ENCODE peak calls at places on chromosomes 4 and X, in ten cellular contexts. One of them, this sample, is unnamed.

GRCh38 chr4:176193898-176194297 is 1.5 kb downstream of the SPATA4 start:
- DNase-seq in left lung: no peak
- DNase-seq in PC-3: peak
- DNase-seq in uterus: no peak
- DNase-seq in neural progenitor cell: no peak
- DNase-seq in upper lobe of left lung: no peak
- DNase-seq in K562: no peak
- DNase-seq in AG10803: peak
- DNase-seq in fibroblast of lung: peak
- DNase-seq in tibial nerve: no peak
- DNase-seq in this sample: peak

GRCh38 chr4:77432702-77433101 is 172.9 kb upstream of the CXCL13 start:
- DNase-seq in left lung: no peak
- DNase-seq in PC-3: peak
- DNase-seq in uterus: no peak
- DNase-seq in neural progenitor cell: peak
- DNase-seq in upper lobe of left lung: no peak
- DNase-seq in K562: no peak
- DNase-seq in AG10803: no peak
- DNase-seq in fibroblast of lung: no peak
- DNase-seq in tibial nerve: no peak
- DNase-seq in this sample: no peak

GRCh38 chr4:184444953-184445309 is 29.4 kb downstream of the IRF2 start:
- DNase-seq in left lung: no peak
- DNase-seq in PC-3: no peak
- DNase-seq in uterus: no peak
- DNase-seq in neural progenitor cell: no peak
- DNase-seq in upper lobe of left lung: no peak
- DNase-seq in K562: no peak
- DNase-seq in AG10803: no peak
- DNase-seq in fibroblast of lung: no peak
- DNase-seq in tibial nerve: no peak
- DNase-seq in this sample: no peak

GRCh38 chrX:5278908-5279307 is 949.8 kb downstream of the NLGN4X start:
- DNase-seq in left lung: no peak
- DNase-seq in PC-3: no peak
- DNase-seq in uterus: no peak
- DNase-seq in neural progenitor cell: no peak
- DNase-seq in upper lobe of left lung: no peak
- DNase-seq in K562: no peak
- DNase-seq in AG10803: no peak
- DNase-seq in fibroblast of lung: no peak
- DNase-seq in tibial nerve: no peak
- DNase-seq in this sample: no peak

GRCh38 chr4:62709618-62710252 is 1509.6 kb downstream of the ADGRL3 start:
- DNase-seq in left lung: no peak
- DNase-seq in PC-3: peak
- DNase-seq in uterus: no peak
- DNase-seq in neural progenitor cell: peak
- DNase-seq in upper lobe of left lung: no peak
- DNase-seq in K562: peak
- DNase-seq in AG10803: no peak
- DNase-seq in fibroblast of lung: peak
- DNase-seq in tibial nerve: no peak
- DNase-seq in this sample: peak

GRCh38 chr4:20287246-20287645 is 35.5 kb downstream of the SLIT2 start:
- DNase-seq in left lung: no peak
- DNase-seq in PC-3: no peak
- DNase-seq in uterus: no peak
- DNase-seq in neural progenitor cell: no peak
- DNase-seq in upper lobe of left lung: no peak
- DNase-seq in K562: no peak
- DNase-seq in AG10803: no peak
- DNase-seq in fibroblast of lung: no peak
- DNase-seq in tibial nerve: no peak
- DNase-seq in this sample: no peak

GRCh38 chr4:75126058-75126457 is 193.1 kb downstream of the PARM1 start:
- DNase-seq in left lung: no peak
- DNase-seq in PC-3: no peak
- DNase-seq in uterus: no peak
- DNase-seq in neural progenitor cell: no peak
- DNase-seq in upper lobe of left lung: no peak
- DNase-seq in K562: no peak
- DNase-seq in AG10803: no peak
- DNase-seq in fibroblast of lung: no peak
- DNase-seq in tibial nerve: no peak
- DNase-seq in this sample: no peak

GRCh38 chrX:43655961-43656494 is at the start of gene MAOA:
- DNase-seq in left lung: peak
- DNase-seq in PC-3: peak
- DNase-seq in uterus: peak
- DNase-seq in neural progenitor cell: peak
- DNase-seq in upper lobe of left lung: peak
- DNase-seq in K562: no peak
- DNase-seq in AG10803: no peak
- DNase-seq in fibroblast of lung: peak
- DNase-seq in tibial nerve: peak
- DNase-seq in this sample: peak

DNA sequence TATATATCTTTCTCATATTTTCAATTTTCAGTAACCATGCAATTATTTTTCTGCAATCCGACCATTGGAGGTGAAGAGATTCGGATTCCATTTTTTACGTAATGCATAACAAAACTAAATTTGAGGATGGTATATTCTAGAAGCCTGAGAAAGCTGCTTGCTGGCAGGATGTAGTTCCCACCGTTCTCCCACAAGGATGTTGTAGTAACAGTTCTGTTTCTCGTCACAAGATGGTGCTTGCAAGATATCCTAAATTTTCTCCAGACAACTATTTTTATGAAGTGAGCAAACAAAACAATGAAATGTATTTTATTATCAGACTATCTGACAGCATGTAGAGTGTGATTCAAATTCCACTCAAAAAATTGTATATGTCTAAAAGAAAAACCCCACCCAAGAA is 10.7 kb downstream of the PWWP3B start:
- DNase-seq in left lung: no peak
- DNase-seq in PC-3: peak
- DNase-seq in uterus: no peak
- DNase-seq in neural progenitor cell: no peak
- DNase-seq in upper lobe of left lung: no peak
- DNase-seq in K562: no peak
- DNase-seq in AG10803: no peak
- DNase-seq in fibroblast of lung: no peak
- DNase-seq in tibial nerve: no peak
- DNase-seq in this sample: peak
- TF ChIP-seq CTCF in left lung: no peak
- TF ChIP-seq CTCF in PC-3: peak
- TF ChIP-seq CTCF in uterus: no peak
- TF ChIP-seq CTCF in neural progenitor cell: no peak
- TF ChIP-seq CTCF in upper lobe of left lung: no peak
- TF ChIP-seq CTCF in K562: no peak
- TF ChIP-seq CTCF in AG10803: no peak
- TF ChIP-seq CTCF in fibroblast of lung: no peak
- TF ChIP-seq CTCF in tibial nerve: no peak
- TF ChIP-seq CTCF in this sample: peak

DNA sequence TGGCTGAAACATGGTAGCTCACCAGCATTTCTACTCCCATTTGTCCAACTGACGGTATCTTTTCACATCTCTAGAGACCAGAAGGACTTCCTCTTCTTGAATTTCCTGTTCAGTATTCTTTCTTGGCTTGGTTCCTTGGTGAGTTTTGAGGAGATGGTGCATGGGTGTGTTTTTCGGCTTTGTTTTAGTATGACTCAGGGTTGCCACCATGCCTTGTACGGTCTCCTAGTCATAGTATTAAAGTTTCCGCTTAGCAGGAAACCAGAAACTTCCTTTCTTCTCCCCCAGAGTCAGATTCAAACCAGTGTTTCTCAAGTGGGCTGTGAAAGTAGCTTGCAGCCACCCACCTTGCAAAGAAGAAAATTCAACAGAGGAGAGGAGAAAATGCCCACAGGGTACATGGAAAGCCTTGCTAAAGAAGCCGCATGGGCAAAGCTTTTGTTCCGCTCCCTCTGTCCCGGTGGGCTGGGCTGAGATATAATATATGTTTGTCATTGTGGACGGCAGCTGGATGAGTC is 5.7 kb downstream of the CD99 start:
- DNase-seq in left lung: no peak
- DNase-seq in PC-3: peak
- DNase-seq in uterus: no peak
- DNase-seq in neural progenitor cell: no peak
- DNase-seq in upper lobe of left lung: no peak
- DNase-seq in K562: no peak
- DNase-seq in AG10803: peak
- DNase-seq in fibroblast of lung: peak
- DNase-seq in tibial nerve: no peak
- DNase-seq in this sample: peak
- H3K4me3 ChIP-seq in left lung: peak
- H3K4me3 ChIP-seq in PC-3: peak
- H3K4me3 ChIP-seq in uterus: no peak
- H3K4me3 ChIP-seq in neural progenitor cell: no peak
- H3K4me3 ChIP-seq in upper lobe of left lung: peak
- H3K4me3 ChIP-seq in K562: no peak
- H3K4me3 ChIP-seq in AG10803: no peak
- H3K4me3 ChIP-seq in fibroblast of lung: no peak
- H3K4me3 ChIP-seq in tibial nerve: no peak
- H3K4me3 ChIP-seq in this sample: no peak

GRCh38 chr4:139770361-139770760 is 104.7 kb downstream of the MGST2 start:
- DNase-seq in left lung: no peak
- DNase-seq in PC-3: no peak
- DNase-seq in uterus: peak
- DNase-seq in neural progenitor cell: peak
- DNase-seq in upper lobe of left lung: no peak
- DNase-seq in K562: no peak
- DNase-seq in AG10803: no peak
- DNase-seq in fibroblast of lung: no peak
- DNase-seq in tibial nerve: peak
- DNase-seq in this sample: no peak

GRCh38 chr4:139777757-139778156 is 112.1 kb downstream of the MGST2 start:
- DNase-seq in left lung: no peak
- DNase-seq in PC-3: no peak
- DNase-seq in uterus: no peak
- DNase-seq in neural progenitor cell: no peak
- DNase-seq in upper lobe of left lung: no peak
- DNase-seq in K562: no peak
- DNase-seq in AG10803: no peak
- DNase-seq in fibroblast of lung: no peak
- DNase-seq in tibial nerve: no peak
- DNase-seq in this sample: no peak

GRCh38 chr4:139776235-139776634 is 110.6 kb downstream of the MGST2 start:
- DNase-seq in left lung: no peak
- DNase-seq in PC-3: no peak
- DNase-seq in uterus: no peak
- DNase-seq in neural progenitor cell: no peak
- DNase-seq in upper lobe of left lung: no peak
- DNase-seq in K562: no peak
- DNase-seq in AG10803: no peak
- DNase-seq in fibroblast of lung: no peak
- DNase-seq in tibial nerve: no peak
- DNase-seq in this sample: no peak

GRCh38 chr4:139774759-139775487 is 109.3 kb downstream of the MGST2 start:
- DNase-seq in left lung: no peak
- DNase-seq in PC-3: peak
- DNase-seq in uterus: no peak
- DNase-seq in neural progenitor cell: peak
- DNase-seq in upper lobe of left lung: no peak
- DNase-seq in K562: no peak
- DNase-seq in AG10803: no peak
- DNase-seq in fibroblast of lung: no peak
- DNase-seq in tibial nerve: no peak
- DNase-seq in this sample: no peak

DNA sequence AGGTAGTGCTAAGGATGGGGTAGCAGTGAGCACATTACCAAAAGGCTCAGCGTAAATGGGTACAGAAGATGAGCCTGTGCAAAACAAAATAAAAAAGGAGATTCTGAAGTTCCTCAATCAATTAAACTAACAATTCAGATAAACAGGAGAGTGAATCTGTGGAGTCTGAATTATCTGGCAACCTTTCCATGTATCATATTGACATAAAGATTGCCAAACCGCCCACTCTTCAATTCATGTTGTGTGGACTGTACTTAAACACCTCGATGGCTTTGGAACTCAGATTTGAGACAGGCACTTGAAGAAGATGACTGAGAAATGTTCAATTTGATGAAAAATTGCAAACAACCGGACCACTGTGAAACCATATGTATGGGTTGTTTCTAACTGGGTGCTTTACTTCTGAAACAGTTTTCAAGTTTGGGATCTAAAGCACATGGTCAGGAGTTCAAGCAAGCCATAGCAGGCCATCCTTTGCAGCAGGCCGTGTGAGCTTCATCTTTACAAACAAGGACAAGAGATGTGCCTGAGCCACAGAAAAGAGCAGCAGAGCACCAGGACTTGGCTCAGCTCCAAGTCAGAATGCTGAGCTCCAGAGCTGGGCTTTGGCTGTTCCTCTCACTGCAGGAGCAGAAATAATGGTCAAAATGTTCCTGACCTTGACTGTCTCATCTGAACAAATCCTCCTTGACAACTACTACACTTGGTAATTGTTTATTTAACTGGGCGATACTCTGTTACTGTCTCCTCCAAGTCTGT is 108.1 kb downstream of the MGST2 start:
- DNase-seq in left lung: no peak
- DNase-seq in PC-3: no peak
- DNase-seq in uterus: no peak
- DNase-seq in neural progenitor cell: no peak
- DNase-seq in upper lobe of left lung: no peak
- DNase-seq in K562: no peak
- DNase-seq in AG10803: no peak
- DNase-seq in fibroblast of lung: no peak
- DNase-seq in tibial nerve: no peak
- DNase-seq in this sample: no peak
- TF ChIP-seq CTCF in left lung: no peak
- TF ChIP-seq CTCF in PC-3: no peak
- TF ChIP-seq CTCF in uterus: no peak
- TF ChIP-seq CTCF in neural progenitor cell: no peak
- TF ChIP-seq CTCF in upper lobe of left lung: no peak
- TF ChIP-seq CTCF in K562: no peak
- TF ChIP-seq CTCF in AG10803: no peak
- TF ChIP-seq CTCF in fibroblast of lung: no peak
- TF ChIP-seq CTCF in tibial nerve: no peak
- TF ChIP-seq CTCF in this sample: no peak

GRCh38 chrX:98338544-98338943 is 1454.8 kb downstream of the RPA4 start:
- DNase-seq in left lung: no peak
- DNase-seq in PC-3: no peak
- DNase-seq in uterus: no peak
- DNase-seq in neural progenitor cell: no peak
- DNase-seq in upper lobe of left lung: no peak
- DNase-seq in K562: no peak
- DNase-seq in AG10803: no peak
- DNase-seq in fibroblast of lung: no peak
- DNase-seq in tibial nerve: no peak
- DNase-seq in this sample: no peak
- H3K4me3 ChIP-seq in left lung: no peak
- H3K4me3 ChIP-seq in PC-3: no peak
- H3K4me3 ChIP-seq in uterus: no peak
- H3K4me3 ChIP-seq in neural progenitor cell: no peak
- H3K4me3 ChIP-seq in upper lobe of left lung: no peak
- H3K4me3 ChIP-seq in K562: no peak
- H3K4me3 ChIP-seq in AG10803: no peak
- H3K4me3 ChIP-seq in fibroblast of lung: no peak
- H3K4me3 ChIP-seq in tibial nerve: no peak
- H3K4me3 ChIP-seq in this sample: no peak